ENCODE peak calls at places on chromosome 10, in eight cellular contexts. W, E, D, S, X, R, L and B are unnamed samples.
A peak's percentile ranks its signal among the peaks of the same experiment; 100 is the strongest.

GRCh38 chr10:6162589-6163356 is 40.0 kb upstream of the PFKFB3 start:
- DNase-seq in R (no peak), X (no peak), L (no peak), D (peak; percentile 40), W (peak; percentile 39), E (no peak), S (no peak), B (no peak)

GRCh38 chr10:90274721-90275468 is 573.5 kb downstream of the KIF20B start:
- DNase-seq in E (no peak), X (no peak), D (no peak), R (no peak), L (no peak), S (no peak), W (no peak), B (no peak)

GRCh38 chr10:124558901-124559321 is 97.3 kb downstream of the LHPP start:
- DNase-seq in S (peak; percentile 70), E (no peak), X (peak; percentile 31), L (no peak), R (no peak), W (no peak), D (no peak), B (no peak)

GRCh38 chr10:15262036-15262713 is 93.7 kb upstream of the NMT2 start:
- DNase-seq in L (no peak), R (peak; percentile 28), W (peak; percentile 25), S (no peak), E (no peak), X (no peak), D (peak; percentile 22), B (no peak)

GRCh38 chr10:48251152-48251524 is 23.4 kb downstream of the FRMPD2 start:
- DNase-seq in S (no peak), R (peak; percentile 4), W (no peak), D (peak; percentile 50), E (peak; percentile 43), X (no peak), L (no peak), B (no peak)

GRCh38 chr10:101840102-101840684 is 3.4 kb downstream of the KCNIP2 start:
- DNase-seq in L (no peak), D (no peak), W (no peak), X (no peak), R (no peak), E (no peak), S (no peak), B (no peak)

GRCh38 chr10:10892290-10892875 is 125.3 kb upstream of the CELF2 start:
- DNase-seq in S (no peak), L (peak; percentile 36), E (no peak), W (no peak), R (no peak), D (no peak), X (no peak), B (no peak)

GRCh38 chr10:77564781-77565589 is 72.6 kb downstream of the KCNMA1 start:
- DNase-seq in L (no peak), E (no peak), R (no peak), S (no peak), W (no peak), D (no peak), X (no peak), B (no peak)

GRCh38 chr10:52454476-52454875 is 140.4 kb downstream of the DKK1 start:
- DNase-seq in W (no peak), X (no peak), E (no peak), R (no peak), L (no peak), S (no peak), D (no peak), B (no peak)

GRCh38 chr10:20935926-20936325 is 38.8 kb upstream of the NEBL start:
- DNase-seq in X (no peak), D (no peak), S (no peak), E (no peak), L (no peak), W (no peak), R (no peak), B (no peak)

GRCh38 chr10:88881335-88881734 is 1.3 kb downstream of the STAMBPL1 start:
- DNase-seq in E (no peak), D (no peak), R (no peak), X (no peak), S (no peak), W (no peak), L (no peak), B (no peak)

GRCh38 chr10:123797813-123798212 is 93.8 kb downstream of the CPXM2 start:
- DNase-seq in E (no peak), W (no peak), X (no peak), S (no peak), L (no peak), D (no peak), R (no peak), B (no peak)

GRCh38 chr10:132676193-132676891 is 109.6 kb downstream of the NKX6-2 start:
- DNase-seq in S (peak; percentile 44), X (peak; percentile 52), L (peak; percentile 16), D (peak; percentile 94), W (no peak), E (peak; percentile 74), R (peak; percentile 7), B (no peak)

GRCh38 chr10:15591431-15591830 is 128.3 kb downstream of the ITGA8 start:
- DNase-seq in L (no peak), S (no peak), W (no peak), E (no peak), R (no peak), D (no peak), X (no peak), B (no peak)

GRCh38 chr10:103153765-103154197 is 39.3 kb downstream of the NT5C2 start:
- DNase-seq in R (peak; percentile 29), D (no peak), E (no peak), L (no peak), S (no peak), X (no peak), W (no peak), B (no peak)

GRCh38 chr10:119412831-119413737 is 129.4 kb downstream of the RGS10 start:
- DNase-seq in E (no peak), X (no peak), R (peak; percentile 34), L (no peak), W (no peak), S (no peak), D (no peak), B (no peak)

GRCh38 chr10:21675157-21675796 is 141.2 kb downstream of the MLLT10 start:
- DNase-seq in L (no peak), E (no peak), S (no peak), R (peak; percentile 64), W (peak; percentile 31), X (no peak), D (peak; percentile 22), B (no peak)

GRCh38 chr10:132471484-132471883 is 66.1 kb upstream of the INPP5A start:
- DNase-seq in X (no peak), D (no peak), E (no peak), R (no peak), S (no peak), L (peak; percentile 12), W (peak; percentile 5), B (no peak)

GRCh38 chr10:32983333-32983909 is 25.4 kb upstream of the ITGB1 start:
- DNase-seq in D (no peak), E (no peak), S (no peak), L (no peak), X (no peak), R (peak; percentile 77), W (no peak), B (no peak)
- TF ChIP-seq POLR2A in D (no peak), E (no peak), S (no peak), L (no peak), X (no peak), R (no peak), W (no peak), B (no peak)

GRCh38 chr10:94357193-94357592 is 5.5 kb downstream of the NOC3L start:
- DNase-seq in E (no peak), R (no peak), W (no peak), X (no peak), L (no peak), D (no peak), S (no peak), B (no peak)

GRCh38 chr10:94361161-94361794 is 1.5 kb downstream of the NOC3L start:
- DNase-seq in E (peak; percentile 53), S (peak; percentile 41), L (peak; percentile 23), X (no peak), R (peak; percentile 43), W (peak; percentile 26), D (peak; percentile 56), B (no peak)

GRCh38 chr10:94351089-94351488 is 11.7 kb downstream of the NOC3L start:
- DNase-seq in R (no peak), W (no peak), L (no peak), D (no peak), X (no peak), E (no peak), S (no peak), B (no peak)

GRCh38 chr10:94358480-94358879 is 4.3 kb downstream of the NOC3L start:
- DNase-seq in E (no peak), D (no peak), X (no peak), L (no peak), W (no peak), S (no peak), R (peak; percentile 9), B (no peak)

DNA sequence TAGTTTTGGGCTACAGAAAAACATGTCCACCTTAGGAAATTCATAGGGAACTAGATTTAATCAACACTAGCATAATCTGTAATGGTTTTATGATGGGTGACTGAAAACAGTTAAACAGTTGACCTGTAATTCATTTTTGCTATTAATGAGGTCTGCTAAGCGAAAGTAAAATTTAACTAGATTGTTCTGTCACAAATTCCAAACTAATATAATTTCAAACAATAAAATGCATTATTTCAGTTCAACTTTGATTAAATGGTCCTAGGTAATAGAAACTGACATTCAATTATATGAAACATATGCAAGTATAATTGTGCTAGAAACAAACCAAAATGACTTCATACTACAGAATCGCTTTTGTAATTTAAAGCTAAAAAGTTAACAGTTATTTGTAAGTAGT is 6.9 kb downstream of the NOC3L start:
- DNase-seq in S (no peak), D (no peak), W (no peak), L (no peak), E (no peak), R (no peak), X (no peak), B (no peak)
- H3K36me3 ChIP-seq in S (no peaks in the 10 kb centered on the region), D (peaks cover 12% of the 10 kb centered on the region), W (no peaks in the 10 kb centered on the region), L (peaks cover 78% of the 10 kb centered on the region), E (peaks cover 84% of the 10 kb centered on the region), R (peaks cover 70% of the 10 kb centered on the region), X (peaks cover 17% of the 10 kb centered on the region), B (no peaks in the 10 kb centered on the region)

GRCh38 chr10:13328126-13328525 is 20.0 kb downstream of the SEPHS1 start:
- DNase-seq in D (no peak), S (no peak), R (no peak), X (no peak), L (no peak), E (no peak), W (no peak), B (no peak)
- TF ChIP-seq POLR2A in D (no peak), S (no peak), R (no peak), X (no peak), L (no peak), E (no peak), W (no peak), B (no peak)

DNA sequence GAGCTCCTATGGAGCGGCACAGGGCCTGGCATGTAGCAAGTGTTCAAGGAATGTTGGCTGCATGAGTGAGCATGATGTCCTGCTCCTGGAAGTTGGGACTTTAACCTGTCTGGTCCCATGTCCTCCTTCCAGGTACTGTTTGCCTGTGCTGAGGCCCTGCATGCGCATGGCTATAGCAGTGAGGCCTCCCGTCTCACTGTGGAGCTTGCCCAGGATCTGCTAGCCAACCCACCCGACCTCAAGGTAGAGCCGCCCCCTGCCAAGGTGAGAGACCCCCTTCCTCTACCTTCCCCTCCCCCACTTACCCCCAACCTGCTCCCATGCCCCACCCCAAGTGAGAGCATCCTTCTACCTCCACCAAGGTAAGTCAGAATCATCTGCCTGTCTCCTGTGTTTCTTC is 8.1 kb downstream of the ZSWIM8 start:
- DNase-seq in W (no peak), L (no peak), E (no peak), S (peak; percentile 9), X (no peak), R (no peak), D (no peak), B (no peak)
- H3K36me3 ChIP-seq in W (peaks cover 4% of the 10 kb centered on the region), L (peaks cover 98% of the 10 kb centered on the region), E (peaks cover 99% of the 10 kb centered on the region), S (peaks cover 8% of the 10 kb centered on the region), X (peaks cover 100% of the 10 kb centered on the region), R (peaks cover 84% of the 10 kb centered on the region), D (peaks cover 58% of the 10 kb centered on the region), B (no peaks in the 10 kb centered on the region)